ENCODE peak calls at places on chromosomes 7 and 10, in nine cellular contexts. T is BE2C, F is Karpas-422, Q is adrenal gland, S is heart right ventricle, R is DND-41, I is psoas muscle, O is Peyer's patch, K is HAP-1. L is an unnamed sample.

GRCh38 chr10:60367014-60367413 is 22.7 kb downstream of the ANK3 start:
- DNase-seq in I (no peak), F (no peak), S (no peak), T (no peak), R (no peak), O (no peak), K (no peak), Q (no peak), L (no peak)

GRCh38 chr7:80724249-80724871 is 85.9 kb downstream of the CD36 start:
- DNase-seq in R (no peak), O (no peak), S (no peak), K (no peak), I (no peak), T (no peak), F (no peak), Q (no peak), L (no peak)

GRCh38 chr10:59991117-59991516 is 84.8 kb upstream of the CCDC6 start:
- DNase-seq in Q (no peak), F (no peak), K (no peak), I (no peak), S (no peak), T (no peak), O (no peak), R (no peak), L (no peak)

GRCh38 chr10:97325754-97326153 is 6.7 kb downstream of the FRAT1 start:
- DNase-seq in S (no peak), K (no peak), I (no peak), O (no peak), R (no peak), F (no peak), T (no peak), Q (no peak), L (no peak)

GRCh38 chr7:135517060-135517459 is 7.2 kb upstream of the CNOT4 start:
- DNase-seq in F (no peak), O (no peak), S (no peak), R (no peak), I (no peak), T (no peak), K (no peak), Q (no peak), L (no peak)

GRCh38 chr7:99918959-99919813 is at the start of gene TRIM4:
- DNase-seq in T (peak; percentile 86), R (peak; percentile 91), Q (peak; percentile 97), O (peak; percentile 97), I (peak; percentile 95), S (peak; percentile 91), K (peak; percentile 87), F (peak; percentile 98), L (peak; percentile 89)

GRCh38 chr10:89393898-89394297 is 1.5 kb downstream of the IFIT1 start:
- DNase-seq in R (no peak), F (no peak), K (no peak), O (no peak), I (no peak), T (no peak), Q (no peak), S (no peak), L (no peak)

GRCh38 chr10:77458986-77459590 is 178.5 kb downstream of the KCNMA1 start:
- DNase-seq in K (no peak), R (no peak), I (no peak), O (no peak), T (peak; percentile 30), S (no peak), F (no peak), Q (no peak), L (no peak)

GRCh38 chr10:35276918-35277317 is 59.4 kb upstream of the CCNY start:
- DNase-seq in R (no peak), S (no peak), K (no peak), O (no peak), T (no peak), F (no peak), Q (peak; percentile 15), I (no peak), L (no peak)

GRCh38 chr7:91353923-91354322 is 89.7 kb downstream of the FZD1 start:
- DNase-seq in Q (no peak), R (no peak), T (no peak), S (no peak), I (no peak), F (no peak), K (peak; percentile 13), O (no peak), L (no peak)

GRCh38 chr7:1956611-1957470 is 275.9 kb downstream of the MAD1L1 start:
- DNase-seq in S (peak; percentile 6), K (no peak), I (peak; percentile 28), O (no peak), R (no peak), Q (no peak), F (no peak), T (no peak), L (no peak)

GRCh38 chr10:75400163-75400768 is 1.3 kb downstream of the ZNF503 start:
- DNase-seq in F (no peak), Q (no peak), K (peak; percentile 35), S (peak; percentile 31), O (no peak), R (no peak), T (no peak), I (no peak), L (no peak)

GRCh38 chr10:106474891-106475290 is 689.6 kb downstream of the SORCS1 start:
- DNase-seq in Q (no peak), T (no peak), I (no peak), F (no peak), O (no peak), S (no peak), R (no peak), K (no peak), L (no peak)

GRCh38 chr7:138898255-138898654 is 82.9 kb downstream of the KIAA1549 start:
- DNase-seq in Q (no peak), O (no peak), T (no peak), S (no peak), R (no peak), K (no peak), I (no peak), F (no peak), L (peak; percentile 36)

GRCh38 chr10:86265877-86266259 is 100.7 kb downstream of the GRID1 start:
- DNase-seq in R (no peak), I (no peak), F (no peak), K (no peak), Q (no peak), S (no peak), T (no peak), O (peak; percentile 22), L (no peak)

DNA sequence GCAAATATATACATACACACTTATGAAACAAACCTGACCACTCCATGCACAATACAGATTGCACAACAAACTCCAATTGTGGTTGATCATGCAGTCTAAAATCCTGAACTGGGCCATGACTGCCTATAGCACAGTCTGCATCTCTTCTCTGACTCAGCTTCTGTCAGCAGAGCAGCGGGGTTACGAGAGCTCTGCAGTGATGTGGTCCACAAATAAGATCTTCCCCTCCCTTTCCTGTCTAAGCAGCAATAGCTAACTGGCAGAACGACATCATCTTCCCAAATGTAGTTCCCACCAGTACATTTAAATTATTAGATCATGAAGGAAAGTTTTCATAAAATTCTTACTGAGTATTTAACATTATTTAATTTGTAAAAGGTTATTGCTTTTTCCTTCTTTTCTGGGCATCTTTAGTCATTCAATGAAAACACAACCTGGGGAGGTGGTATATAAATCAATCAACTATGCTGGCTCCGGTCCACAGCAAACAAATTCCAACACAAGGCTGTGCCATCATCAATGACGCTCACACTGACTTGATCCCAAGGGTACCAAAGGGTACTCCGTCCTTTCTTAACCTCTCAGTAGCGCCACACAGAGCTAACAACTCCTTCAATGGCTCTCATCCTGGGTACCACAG is 17.1 kb downstream of the ARHGAP21 start:
- DNase-seq in R (peak; percentile 67), F (no peak), K (peak; percentile 38), T (peak; percentile 28), I (no peak), O (no peak), Q (peak; percentile 74), S (no peak), L (peak; percentile 31)
- H3K4me1 ChIP-seq in R (peaks cover 52% of the 10 kb centered on the region), F (no peaks in the 10 kb centered on the region), K (peaks cover 25% of the 10 kb centered on the region), T (no peaks in the 10 kb centered on the region), I (peaks cover 38% of the 10 kb centered on the region), O (peaks cover 20% of the 10 kb centered on the region), Q (peaks cover 45% of the 10 kb centered on the region), S (peaks cover 62% of the 10 kb centered on the region), L (no peaks in the 10 kb centered on the region)

GRCh38 chr10:104345941-104346340 is 7.7 kb upstream of the ITPRIP start:
- DNase-seq in R (no peak), Q (no peak), T (no peak), S (no peak), F (no peak), O (no peak), K (no peak), I (no peak), L (no peak)

GRCh38 chr10:104344219-104344618 is 6.0 kb upstream of the ITPRIP start:
- DNase-seq in I (no peak), F (no peak), K (no peak), Q (no peak), R (no peak), O (no peak), T (no peak), S (no peak), L (no peak)

GRCh38 chr10:104347295-104348045 is 6.2 kb upstream of the CFAP58 start:
- DNase-seq in O (no peak), T (no peak), R (no peak), Q (no peak), I (no peak), S (no peak), K (no peak), F (peak; percentile 51), L (no peak)

GRCh38 chr10:104342941-104343411 is 4.7 kb upstream of the ITPRIP start:
- DNase-seq in S (no peak), T (no peak), I (no peak), R (no peak), O (no peak), F (no peak), K (no peak), Q (peak; percentile 86), L (no peak)

GRCh38 chr10:104345512-104345911 is 7.2 kb upstream of the ITPRIP start:
- DNase-seq in K (no peak), R (no peak), F (no peak), I (no peak), S (no peak), O (no peak), T (no peak), Q (no peak), L (no peak)
- H3K4me1 ChIP-seq in K (peaks cover 2% of the 10 kb centered on the region), R (no peaks in the 10 kb centered on the region), F (peaks cover 38% of the 10 kb centered on the region), I (peaks cover 13% of the 10 kb centered on the region), S (peaks cover 25% of the 10 kb centered on the region), O (peaks cover 8% of the 10 kb centered on the region), T (no peaks in the 10 kb centered on the region), Q (peaks cover 19% of the 10 kb centered on the region), L (peaks cover 11% of the 10 kb centered on the region)

DNA sequence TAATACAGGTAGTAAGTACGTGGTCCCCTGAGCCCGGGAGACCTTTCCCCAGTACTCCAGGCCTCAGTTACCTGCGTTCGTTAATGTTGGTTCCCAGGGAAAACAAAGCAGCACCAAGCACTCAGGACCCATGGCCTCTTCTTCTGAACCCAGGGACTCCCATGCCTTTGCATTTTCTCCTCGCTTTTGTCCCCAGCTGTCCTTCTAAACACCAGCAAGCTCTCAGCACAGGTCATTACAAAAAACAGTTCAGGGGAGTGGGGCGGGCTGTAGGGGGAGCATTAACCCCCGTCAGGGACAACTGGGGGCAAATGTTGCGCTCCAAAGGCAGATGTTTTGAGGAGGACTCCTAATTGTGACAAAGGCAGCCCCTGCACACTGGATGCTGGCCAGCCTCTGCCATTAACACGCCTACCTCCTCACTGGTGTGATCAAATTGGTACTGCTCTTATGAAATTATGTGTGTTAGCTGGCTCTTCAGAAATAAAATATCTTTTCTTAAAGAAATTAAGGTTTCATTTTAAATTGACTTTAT is 80.5 kb upstream of the LRGUK start:
- DNase-seq in T (no peak), O (no peak), I (no peak), R (no peak), F (no peak), Q (no peak), S (no peak), K (peak; percentile 71), L (no peak)
- H3K4me1 ChIP-seq in T (no peaks in the 10 kb centered on the region), O (no peaks in the 10 kb centered on the region), I (no peaks in the 10 kb centered on the region), R (no peaks in the 10 kb centered on the region), F (no peaks in the 10 kb centered on the region), Q (no peaks in the 10 kb centered on the region), S (no peaks in the 10 kb centered on the region), K (peaks cover 14% of the 10 kb centered on the region), L (no peaks in the 10 kb centered on the region)

GRCh38 chr7:98840096-98840495 is 29.7 kb downstream of the TMEM130 start:
- DNase-seq in Q (no peak), F (no peak), R (no peak), O (no peak), T (no peak), S (no peak), I (no peak), K (no peak), L (no peak)
- H3K4me1 ChIP-seq in Q (peaks cover 8% of the 10 kb centered on the region), F (peaks cover 11% of the 10 kb centered on the region), R (no peaks in the 10 kb centered on the region), O (no peaks in the 10 kb centered on the region), T (no peaks in the 10 kb centered on the region), S (no peaks in the 10 kb centered on the region), I (no peaks in the 10 kb centered on the region), K (no peaks in the 10 kb centered on the region), L (no peaks in the 10 kb centered on the region)

L was measured in naive thymus-derived CD4-positive, alpha-beta T cell.